ENCODE peak calls at places on chromosomes 16 and 17, in nine cellular contexts. M is erythroblast; Y is transverse colon; N is ovary; G is adipocyte; F is CD8-positive, alpha-beta memory T cell; Z is naive thymus-derived CD8-positive, alpha-beta T cell; V is activated CD4-positive, CD25-positive, alpha-beta regulatory T cell; X is GDM1. P is an unnamed sample.

GRCh38 chr16:23803591-23804123 is 32.1 kb upstream of the PRKCB start:
- DNase-seq in M (peak; percentile 65), Y (peak; percentile 82), N (peak; percentile 36), G (peak; percentile 24), F (peak; percentile 81), Z (peak; percentile 69), V (peak; percentile 19), X (peak; percentile 54), P (peak; percentile 61)

GRCh38 chr16:75478480-75479345 is 14.2 kb upstream of the TMEM170A start:
- DNase-seq in M (no peak), Y (no peak), N (no peak), G (no peak), F (no peak), Z (no peak), V (no peak), X (no peak), P (no peak)

GRCh38 chr16:1183235-1183907 is 30.5 kb downstream of the CACNA1H start:
- DNase-seq in M (no peak), Y (peak; percentile 53), N (peak; percentile 92), G (peak; percentile 76), F (no peak), Z (no peak), V (no peak), X (no peak), P (no peak)

GRCh38 chr17:63544467-63545301 is 5.6 kb upstream of the DCAF7 start:
- DNase-seq in M (no peak), Y (no peak), N (peak; percentile 20), G (no peak), F (no peak), Z (no peak), V (no peak), X (no peak), P (no peak)

GRCh38 chr16:81873843-81874752 is 95.0 kb downstream of the PLCG2 start:
- DNase-seq in M (peak; percentile 65), Y (peak; percentile 51), N (no peak), G (peak; percentile 63), F (peak; percentile 74), Z (no peak), V (no peak), X (no peak), P (peak; percentile 58)

GRCh38 chr16:1825864-1826690 is 548 bp downstream of the HAGH start:
- DNase-seq in M (peak; percentile 93), Y (peak; percentile 63), N (no peak), G (peak; percentile 80), F (peak; percentile 82), Z (peak; percentile 57), V (peak; percentile 37), X (peak; percentile 67), P (peak; percentile 40)

GRCh38 chr17:39863918-39864746 is at the start of gene IKZF3:
- DNase-seq in M (peak; percentile 17), Y (peak; percentile 81), N (peak; percentile 40), G (peak; percentile 40), F (peak; percentile 89), Z (peak; percentile 78), V (peak; percentile 68), X (peak; percentile 15), P (no peak)

GRCh38 chr17:59914274-59914854 is 21.4 kb downstream of the RPS6KB1 start:
- DNase-seq in M (peak; percentile 76), Y (no peak), N (no peak), G (peak; percentile 88), F (no peak), Z (peak; percentile 48), V (no peak), X (no peak), P (peak; percentile 54)

P was measured in MCF 10A.